ENCODE peak calls at places on chromosomes 2 and 18, in five cellular contexts. Y, N, I, M and H are unnamed samples.

GRCh38 chr2:165691615-165692014 is 102.4 kb downstream of the GALNT3 start:
- DNase-seq in N (no peak), Y (no peak), I (no peak), M (peak), H (no peak)

GRCh38 chr2:160373263-160374019 is 120.2 kb downstream of the RBMS1 start:
- DNase-seq in I (no peak), Y (no peak), M (no peak), N (no peak), H (no peak)

GRCh38 chr2:140601342-140601741 is 1529.5 kb downstream of the LRP1B start:
- DNase-seq in M (no peak), Y (no peak), N (no peak), I (no peak), H (no peak)

GRCh38 chr2:27431395-27431794 is 3.0 kb downstream of the NRBP1 start:
- DNase-seq in N (no peak), I (no peak), M (no peak), Y (no peak), H (no peak)

GRCh38 chr2:226660524-226660923 is 139.1 kb downstream of the IRS1 start:
- DNase-seq in Y (peak), M (no peak), N (no peak), I (peak), H (peak)

GRCh38 chr2:102841107-102841840 is 79.4 kb downstream of the TMEM182 start:
- DNase-seq in M (peak), I (peak), Y (peak), N (no peak), H (no peak)

GRCh38 chr18:68854786-68855391 is 57.0 kb downstream of the CCDC102B start:
- DNase-seq in I (no peak), M (no peak), Y (no peak), N (no peak), H (no peak)

GRCh38 chr2:43302311-43303051 is 76.1 kb upstream of the ZFP36L2 start:
- DNase-seq in Y (no peak), I (no peak), N (no peak), M (no peak), H (no peak)

GRCh38 chr2:11498543-11499034 is 32.6 kb upstream of the E2F6 start:
- DNase-seq in Y (peak), M (peak), I (peak), N (no peak), H (no peak)

GRCh38 chr2:56801770-56802169 is 618.0 kb downstream of the CCDC85A start:
- DNase-seq in I (no peak), M (no peak), Y (no peak), N (no peak), H (peak)

GRCh38 chr2:178417916-178418315 is 33.1 kb downstream of the PRKRA start:
- DNase-seq in I (no peak), N (no peak), M (no peak), Y (no peak), H (no peak)

GRCh38 chr2:178418426-178418825 is 32.5 kb downstream of the PRKRA start:
- DNase-seq in N (no peak), Y (no peak), M (no peak), I (no peak), H (no peak)

GRCh38 chr2:178420463-178420990 is 30.4 kb downstream of the PRKRA start:
- DNase-seq in N (no peak), M (no peak), I (no peak), Y (no peak), H (no peak)

GRCh38 chr2:178422097-178422496 is 28.9 kb downstream of the PRKRA start:
- DNase-seq in I (no peak), M (no peak), N (no peak), Y (no peak), H (no peak)

DNA sequence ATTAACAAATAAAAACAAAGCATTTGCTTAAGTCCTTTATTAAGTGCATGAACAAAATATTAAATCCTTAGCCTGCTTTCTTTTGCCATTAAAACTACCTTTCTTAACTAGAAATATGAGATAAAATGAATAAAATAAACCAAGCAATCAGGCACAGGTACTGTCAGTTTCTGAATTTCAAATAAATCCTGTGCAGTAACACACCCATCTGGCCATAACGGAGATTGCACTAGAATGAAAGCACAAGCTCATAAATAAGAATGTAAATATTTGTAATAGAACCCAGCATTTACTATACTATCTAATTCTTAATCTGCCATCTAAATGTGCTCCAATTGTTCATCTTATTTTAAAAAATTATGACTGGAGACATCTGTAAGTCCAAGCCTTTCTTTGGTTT is 31.9 kb downstream of the PRKRA start:
- DNase-seq in I (no peak), Y (no peak), M (no peak), N (no peak), H (no peak)
- TF ChIP-seq CTCF in I (no peak), Y (no peak), M (peak), N (peak), H (peak)

GRCh38 chr2:152171733-152172132 is 3.8 kb downstream of the STAM2 start:
- DNase-seq in Y (no peak), I (peak), N (no peak), M (no peak), H (no peak)

GRCh38 chr2:152166633-152167032 is 8.9 kb downstream of the STAM2 start:
- DNase-seq in M (no peak), Y (no peak), I (no peak), N (no peak), H (no peak)

GRCh38 chr2:152165306-152165705 is 10.3 kb downstream of the STAM2 start:
- DNase-seq in Y (no peak), M (no peak), I (no peak), N (no peak), H (no peak)

GRCh38 chr2:152165780-152166179 is 9.8 kb downstream of the STAM2 start:
- DNase-seq in N (no peak), M (no peak), Y (peak), I (no peak), H (no peak)

DNA sequence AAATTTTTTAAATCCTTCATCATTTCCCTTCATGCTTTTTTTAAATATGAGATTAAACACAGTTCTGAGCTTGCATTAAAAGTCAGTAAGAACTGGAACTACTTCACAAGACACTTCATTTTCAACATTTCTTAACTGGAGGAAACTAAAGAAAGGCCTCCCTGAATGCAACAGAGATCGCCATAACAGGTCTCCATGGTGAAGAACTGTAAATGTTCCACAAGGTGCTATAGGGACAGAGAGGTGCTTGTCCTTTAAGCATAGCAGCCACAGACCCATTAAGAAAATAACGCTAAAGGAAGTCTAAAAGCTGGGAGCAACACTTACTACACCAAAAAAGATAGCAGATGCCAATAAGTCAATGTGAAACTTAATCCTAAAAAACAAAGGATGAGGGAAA is 8.5 kb downstream of the STAM2 start:
- DNase-seq in M (no peak), Y (no peak), N (no peak), I (no peak), H (no peak)
- H3K4me3 ChIP-seq in M (no peak), Y (peak), N (no peak), I (no peak), H (no peak)

GRCh38 chr2:112725545-112726457 is 5.0 kb downstream of the NT5DC4 start:
- DNase-seq in Y (no peak), N (peak), I (no peak), M (peak), H (no peak)
- TF ChIP-seq CTCF in Y (no peak), N (no peak), I (no peak), M (no peak), H (no peak)

DNA sequence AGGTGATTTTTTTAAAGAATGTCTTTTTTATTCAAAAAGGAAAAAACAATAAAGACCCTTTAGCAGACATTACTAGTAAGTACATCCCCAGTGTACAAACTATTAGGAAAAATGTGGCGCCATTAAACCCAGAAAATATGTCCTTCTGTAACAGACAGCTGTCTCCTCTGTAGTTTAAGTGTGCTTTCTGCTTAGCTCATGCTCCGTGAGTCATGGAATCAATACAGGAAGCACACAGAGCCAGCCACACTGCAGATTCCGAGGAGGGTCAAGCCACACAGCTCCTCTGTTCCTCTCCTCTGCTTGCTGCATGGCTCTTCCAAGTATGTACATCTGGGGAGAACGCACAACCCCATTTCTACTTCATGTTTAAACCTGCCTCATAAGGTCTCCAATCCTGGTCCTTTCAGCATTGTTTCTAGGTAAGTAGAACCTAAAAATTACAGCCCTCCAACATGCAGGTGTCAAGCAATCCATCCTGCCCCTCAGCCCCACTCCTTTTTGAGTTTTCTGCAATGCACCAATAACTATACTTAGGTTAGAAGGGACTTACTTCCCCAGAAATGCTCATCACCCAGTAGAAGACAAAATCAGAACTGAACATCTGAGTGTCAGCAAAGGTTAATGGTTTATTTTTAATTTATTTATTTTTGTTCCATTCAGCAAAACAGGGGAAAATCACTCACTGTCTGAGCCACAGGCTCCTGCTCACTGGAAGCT is 37.5 kb downstream of the ACVR1 start:
- DNase-seq in N (no peak), M (peak), Y (peak), I (peak), H (peak)
- H3K4me3 ChIP-seq in N (peak), M (no peak), Y (peak), I (no peak), H (peak)

GRCh38 chr2:38152093-38152492 is 76.1 kb upstream of the CYP1B1 start:
- DNase-seq in M (no peak), Y (no peak), I (no peak), N (no peak), H (no peak)

GRCh38 chr2:38148501-38148900 is 72.5 kb upstream of the CYP1B1 start:
- DNase-seq in Y (peak), M (no peak), N (no peak), I (no peak), H (no peak)

GRCh38 chr2:38147333-38148121 is 71.6 kb upstream of the CYP1B1 start:
- DNase-seq in N (no peak), M (no peak), I (no peak), Y (no peak), H (no peak)

GRCh38 chr2:38146917-38147307 is 71.0 kb upstream of the CYP1B1 start:
- DNase-seq in N (peak), I (no peak), Y (peak), M (no peak), H (peak)

DNA sequence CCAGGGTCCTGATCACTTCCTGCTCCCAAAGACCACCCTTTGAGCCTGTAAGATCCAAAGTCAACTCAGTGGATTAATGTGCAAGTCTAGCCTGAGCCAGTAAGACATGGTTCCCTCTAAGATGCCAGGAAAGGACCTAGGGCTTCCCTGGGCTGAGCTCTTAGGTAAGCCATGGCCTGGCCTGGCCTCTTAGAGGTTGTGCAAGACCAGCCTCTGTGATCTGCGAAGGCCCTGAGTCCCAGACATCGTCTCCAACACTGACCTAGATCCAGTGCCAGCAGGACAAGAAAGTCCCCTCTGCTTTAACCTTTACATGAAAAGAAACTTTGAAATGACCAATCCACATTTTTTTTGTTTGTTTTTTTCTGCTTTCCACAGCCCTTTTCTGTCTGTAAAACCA is 73.6 kb upstream of the CYP1B1 start:
- DNase-seq in N (no peak), Y (peak), I (no peak), M (no peak), H (no peak)
- TF ChIP-seq CTCF in N (no peak), Y (no peak), I (no peak), M (no peak), H (no peak)